ENCODE peak calls at places on chromosomes 7 and 10, in eight cellular contexts. Z is neural crest cell, E is uterus, H is cardiac fibroblast, L is GM10248, G is breast epithelium, R is RWPE1, T is nephron progenitor cell. M is an unnamed sample.

GRCh38 chr10:71589617-71590551 is 129.7 kb downstream of the C10orf105 start:
- DNase-seq in R (no peak), E (no peak), T (no peak), G (no peak), H (no peak), Z (no peak), L (no peak), M (no peak)

GRCh38 chr7:103598326-103598905 is 152.4 kb upstream of the SLC26A5 start:
- DNase-seq in H (no peak), Z (no peak), G (no peak), T (no peak), L (no peak), R (no peak), E (no peak), M (no peak)

GRCh38 chr10:100007239-100008141 is 2.3 kb downstream of the DNMBP start:
- DNase-seq in L (no peak), H (no peak), G (no peak), Z (no peak), E (no peak), T (no peak), R (no peak), M (no peak)

GRCh38 chr7:100127866-100128601 is 1.3 kb downstream of the MBLAC1 start:
- DNase-seq in T (peak; percentile 44), H (no peak), L (peak; percentile 33), R (no peak), E (no peak), Z (peak; percentile 26), G (no peak), M (peak; percentile 59)

GRCh38 chr7:26583094-26583493 is 281.3 kb downstream of the SKAP2 start:
- DNase-seq in H (no peak), G (no peak), E (no peak), L (no peak), R (no peak), T (no peak), Z (no peak), M (no peak)

GRCh38 chr7:8327199-8327598 is 65.2 kb upstream of the ICA1 start:
- DNase-seq in R (no peak), T (no peak), H (no peak), L (no peak), Z (no peak), E (no peak), G (no peak), M (no peak)

GRCh38 chr10:73628405-73628804 is 12.9 kb downstream of the MYOZ1 start:
- DNase-seq in E (no peak), R (no peak), T (no peak), L (no peak), G (peak; percentile 3), H (no peak), Z (no peak), M (no peak)

GRCh38 chr10:124077216-124077615 is 16.2 kb downstream of the CHST15 start:
- DNase-seq in R (no peak), Z (no peak), H (no peak), G (no peak), E (no peak), L (no peak), T (peak; percentile 38), M (no peak)

GRCh38 chr10:75399461-75400162 is 2.0 kb downstream of the ZNF503 start:
- DNase-seq in H (peak; percentile 86), R (peak; percentile 79), G (peak; percentile 82), E (peak; percentile 88), L (peak; percentile 71), T (peak; percentile 75), Z (peak; percentile 66), M (peak; percentile 63)

GRCh38 chr7:5773661-5774086 is 7.8 kb downstream of the RNF216 start:
- DNase-seq in H (peak; percentile 90), R (peak; percentile 78), E (peak; percentile 60), T (no peak), G (no peak), Z (no peak), L (no peak), M (no peak)

GRCh38 chr7:5777932-5778331 is 3.5 kb downstream of the RNF216 start:
- DNase-seq in E (no peak), R (no peak), L (no peak), T (no peak), Z (no peak), H (no peak), G (no peak), M (no peak)

GRCh38 chr7:5776894-5777645 is 4.4 kb downstream of the RNF216 start:
- DNase-seq in E (no peak), Z (no peak), H (no peak), T (no peak), R (no peak), G (peak; percentile 17), L (no peak), M (no peak)

GRCh38 chr7:5774790-5775189 is 6.7 kb downstream of the RNF216 start:
- DNase-seq in R (no peak), E (no peak), Z (no peak), L (no peak), G (no peak), T (no peak), H (no peak), M (no peak)

GRCh38 chr7:5774136-5774535 is 7.3 kb downstream of the RNF216 start:
- DNase-seq in G (no peak), R (no peak), Z (no peak), T (no peak), H (no peak), L (no peak), E (no peak), M (no peak)
- TF ChIP-seq CTCF in G (no peak), R (no peak), Z (no peak), T (no peak), H (no peak), L (no peak), E (no peak), M (no peak)

GRCh38 chr10:22803201-22803895 is 89.0 kb upstream of the PIP4K2A start:
- DNase-seq in L (no peak), R (peak; percentile 26), T (no peak), E (no peak), Z (no peak), H (peak; percentile 60), G (no peak), M (no peak)

GRCh38 chr10:22810643-22811254 is 96.4 kb upstream of the PIP4K2A start:
- DNase-seq in E (no peak), R (no peak), L (no peak), H (no peak), T (no peak), Z (no peak), G (no peak), M (no peak)

GRCh38 chr10:22807238-22807637 is 92.9 kb upstream of the PIP4K2A start:
- DNase-seq in L (no peak), T (no peak), Z (no peak), E (no peak), G (no peak), H (no peak), R (no peak), M (no peak)

GRCh38 chr10:22801759-22802158 is 87.4 kb upstream of the PIP4K2A start:
- DNase-seq in Z (no peak), R (no peak), T (no peak), E (no peak), G (no peak), H (no peak), L (no peak), M (no peak)

DNA sequence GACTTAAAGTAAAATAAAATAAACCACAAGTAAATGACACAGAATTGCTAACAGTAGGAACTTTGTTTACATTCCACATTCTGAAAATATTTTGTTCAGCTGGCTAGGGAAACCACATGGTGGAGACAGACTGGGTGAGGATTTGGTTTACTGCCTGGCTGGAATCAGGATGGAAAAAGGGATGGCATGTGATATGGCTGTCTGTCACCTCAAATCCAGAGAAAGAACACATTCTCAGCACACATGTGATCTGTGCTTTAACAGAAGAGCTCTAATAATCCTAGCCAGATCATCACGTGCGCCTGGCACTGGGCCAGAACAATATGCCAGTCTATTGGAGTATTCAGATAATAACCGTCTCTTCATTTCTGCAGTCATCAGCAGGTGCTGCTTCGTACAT is 90.9 kb upstream of the PIP4K2A start:
- DNase-seq in L (no peak), E (no peak), Z (no peak), G (no peak), H (peak; percentile 44), R (no peak), T (no peak), M (no peak)
- TF ChIP-seq CTCF in L (no peak), E (no peak), Z (no peak), G (no peak), H (no peak), R (no peak), T (no peak), M (no peak)

GRCh38 chr7:52917982-52918578 is 117.4 kb upstream of the POM121L12 start:
- DNase-seq in L (no peak), H (no peak), G (no peak), R (peak; percentile 7), Z (no peak), E (no peak), T (peak; percentile 10), M (no peak)
- TF ChIP-seq CTCF in L (no peak), H (no peak), G (no peak), R (peak; percentile 20), Z (peak; percentile 65), E (no peak), T (peak; percentile 39), M (peak; percentile 20)

GRCh38 chr7:157397751-157398691 is 61.2 kb downstream of the DNAJB6 start:
- DNase-seq in H (peak; percentile 82), G (no peak), T (peak; percentile 42), Z (peak; percentile 29), E (peak; percentile 69), R (peak; percentile 9), L (no peak), M (peak; percentile 56)
- TF ChIP-seq CTCF in H (peak; percentile 69), G (no peak), T (peak; percentile 32), Z (peak; percentile 63), E (no peak), R (no peak), L (peak; percentile 20), M (no peak)

DNA sequence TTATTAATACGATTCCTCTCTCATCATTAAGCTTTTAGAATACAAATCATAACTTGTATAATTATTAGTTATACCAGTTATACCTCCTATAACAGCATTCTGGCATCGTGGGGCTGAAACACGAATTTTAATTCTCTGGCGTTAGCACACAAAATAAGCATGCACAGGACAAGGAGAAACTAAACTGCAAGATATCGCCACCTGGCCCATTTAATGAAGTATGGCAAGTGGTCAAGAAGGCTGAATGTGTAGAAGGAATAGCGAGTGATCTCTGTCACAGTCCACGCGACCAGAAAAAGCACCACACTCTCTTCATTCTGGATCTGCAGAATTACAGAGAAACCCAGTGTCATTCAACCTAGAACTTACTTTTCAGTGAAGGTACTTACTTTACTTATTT is 18.1 kb downstream of the HACD1 start:
- DNase-seq in H (peak; percentile 60), Z (no peak), E (no peak), R (peak; percentile 31), T (no peak), G (no peak), L (no peak), M (no peak)
- TF ChIP-seq CTCF in H (peak; percentile 48), Z (peak; percentile 51), E (no peak), R (peak; percentile 20), T (peak; percentile 32), G (no peak), L (peak; percentile 18), M (no peak)